ENCODE peak calls at places on chromosomes 5 and 9, in five cellular contexts. N is IMR-90, R is Daoy, H is ACHN, T is NCI-H1105 treated with DMSO at 0.1 percent for 48 hours. C is an unnamed sample.

GRCh38 chr9:92522983-92523970 is 12.5 kb downstream of the ECM2 start:
- DNase-seq in H (no peak), N (no peak), T (no peak), R (no peak), C (no peak)

GRCh38 chr5:156473271-156473935 is 146.4 kb downstream of the SGCD start:
- DNase-seq in N (peak), R (peak), T (no peak), H (peak), C (no peak)

GRCh38 chr5:178548751-178549150 is 41.4 kb downstream of the COL23A1 start:
- DNase-seq in T (no peak), H (peak), N (no peak), R (peak), C (no peak)

GRCh38 chr9:116323571-116323970 is 170.0 kb downstream of the PAPPA start:
- DNase-seq in N (no peak), T (peak), H (no peak), R (no peak), C (no peak)

GRCh38 chr5:14204011-14204670 is 61.0 kb downstream of the TRIO start:
- DNase-seq in N (no peak), T (no peak), R (no peak), H (no peak), C (no peak)

GRCh38 chr9:108813951-108814601 is 41.7 kb downstream of the ACTL7B start:
- DNase-seq in N (no peak), R (peak), H (peak), T (peak), C (peak)

GRCh38 chr9:133119461-133120342 is 1.3 kb downstream of the RALGDS start:
- DNase-seq in R (no peak), H (no peak), T (peak), N (peak), C (no peak)

GRCh38 chr9:120610975-120611689 is 31.2 kb upstream of the CDK5RAP2 start:
- DNase-seq in T (no peak), N (no peak), R (no peak), H (peak), C (peak)

GRCh38 chr9:5611321-5612186 is 17.4 kb upstream of the RIC1 start:
- DNase-seq in T (no peak), R (no peak), H (no peak), N (no peak), C (no peak)

GRCh38 chr9:133917407-133917806 is 74.7 kb downstream of the VAV2 start:
- DNase-seq in N (no peak), R (no peak), T (no peak), H (no peak), C (no peak)

GRCh38 chr5:135466178-135467050 is 14.3 kb upstream of the TIFAB start:
- DNase-seq in N (peak), H (peak), T (peak), R (peak), C (peak)

GRCh38 chr9:114925672-114926071 is 4.7 kb downstream of the TNFSF8 start:
- DNase-seq in T (no peak), R (no peak), H (no peak), N (no peak), C (no peak)